ENCODE peak calls at places on chromosomes 3 and 15, in eight cellular contexts. A is ascending aorta; I is NCI-H1105; P is foreskin fibroblast; Z is cardiac muscle cell; Y is tibial nerve; S is activated naive CD8-positive, alpha-beta T cell treated with anti-CD3 and anti-CD28 coated beads, Interleukin-2, amount 10 ng/mL, durations not matched to agents 7 days and 5 days; D is smooth muscle cell of the brain vasculature. G is an unnamed sample.

GRCh38 chr3:70308760-70309159 is 3.7 kb downstream of the MDFIC2 start:
- DNase-seq in A (no peak), I (no peak), P (no peak), Z (peak), Y (no peak), S (no peak), D (no peak), G (peak)

GRCh38 chr15:40595773-40596172 is 1.7 kb downstream of the KNL1 start:
- DNase-seq in A (no peak), I (peak), P (no peak), Z (no peak), Y (no peak), S (no peak), D (no peak), G (no peak)

GRCh38 chr3:126621627-126622345 is 33.1 kb downstream of the TXNRD3 start:
- DNase-seq in A (no peak), I (no peak), P (peak), Z (no peak), Y (no peak), S (no peak), D (no peak), G (peak)

GRCh38 chr3:126399756-126400155 is 5.0 kb downstream of the CFAP100 start:
- DNase-seq in A (no peak), I (no peak), P (no peak), Z (no peak), Y (no peak), S (no peak), D (no peak), G (no peak)

GRCh38 chr3:15339786-15340215 is 7.4 kb upstream of the SH3BP5 start:
- DNase-seq in A (no peak), I (no peak), P (peak), Z (no peak), Y (no peak), S (no peak), D (no peak), G (no peak)

GRCh38 chr15:99555089-99555488 is 10.7 kb upstream of the MEF2A start:
- DNase-seq in A (no peak), I (no peak), P (no peak), Z (no peak), Y (no peak), S (no peak), D (no peak), G (no peak)

GRCh38 chr3:148330486-148330885 is 367.2 kb upstream of the AGTR1 start:
- DNase-seq in A (no peak), I (peak), P (no peak), Z (peak), Y (no peak), S (no peak), D (no peak), G (no peak)

GRCh38 chr3:36992806-36993325 is at the start of gene EPM2AIP1:
- DNase-seq in A (no peak), I (no peak), P (no peak), Z (peak), Y (no peak), S (peak), D (no peak), G (peak)

GRCh38 chr3:8555705-8556314 is 54.2 kb downstream of the LMCD1 start:
- DNase-seq in A (no peak), I (no peak), P (no peak), Z (no peak), Y (no peak), S (no peak), D (no peak), G (no peak)

GRCh38 chr15:83446904-83447708 is at the start of gene SH3GL3:
- DNase-seq in A (peak), I (peak), P (peak), Z (peak), Y (peak), S (peak), D (peak), G (peak)

GRCh38 chr15:60722328-60723112 is 243.6 kb upstream of the ICE2 start:
- DNase-seq in A (no peak), I (no peak), P (no peak), Z (no peak), Y (no peak), S (no peak), D (no peak), G (no peak)

GRCh38 chr15:44296625-44297524 is 8.4 kb downstream of the GOLM2 start:
- DNase-seq in A (no peak), I (no peak), P (peak), Z (peak), Y (no peak), S (no peak), D (no peak), G (peak)